ENCODE peak calls at places on chromosomes 11 and 22, in four cellular contexts. One of them, this sample, is unnamed.

GRCh38 chr11:65126624-65127274 is 4.6 kb downstream of the MRPL49 start:
- DNase-seq in stimulated activated CD4-positive, alpha-beta T cell treated with anti-CD3 and anti-CD28 coated beads, Interleukin-4, amount 100 ng/mL, for 48 hours: no peak
- DNase-seq in GM23338: no peak
- DNase-seq in Panc1: no peak
- DNase-seq in this sample: no peak

GRCh38 chr11:12680246-12680939 is 6.2 kb downstream of the TEAD1 start:
- DNase-seq in stimulated activated CD4-positive, alpha-beta T cell treated with anti-CD3 and anti-CD28 coated beads, Interleukin-4, amount 100 ng/mL, for 48 hours: no peak
- DNase-seq in GM23338: peak
- DNase-seq in Panc1: no peak
- DNase-seq in this sample: no peak

GRCh38 chr11:116984186-116984585 is 114.0 kb downstream of the SIK3 start:
- DNase-seq in stimulated activated CD4-positive, alpha-beta T cell treated with anti-CD3 and anti-CD28 coated beads, Interleukin-4, amount 100 ng/mL, for 48 hours: no peak
- DNase-seq in GM23338: no peak
- DNase-seq in Panc1: no peak
- DNase-seq in this sample: no peak

GRCh38 chr11:18632841-18633240 is 1.3 kb downstream of the SPTY2D1 start:
- DNase-seq in stimulated activated CD4-positive, alpha-beta T cell treated with anti-CD3 and anti-CD28 coated beads, Interleukin-4, amount 100 ng/mL, for 48 hours: no peak
- DNase-seq in GM23338: no peak
- DNase-seq in Panc1: no peak
- DNase-seq in this sample: no peak

GRCh38 chr11:61955416-61956135 is 5.4 kb downstream of the BEST1 start:
- DNase-seq in stimulated activated CD4-positive, alpha-beta T cell treated with anti-CD3 and anti-CD28 coated beads, Interleukin-4, amount 100 ng/mL, for 48 hours: no peak
- DNase-seq in GM23338: peak
- DNase-seq in Panc1: no peak
- DNase-seq in this sample: no peak

GRCh38 chr11:102111011-102111786 is 952 bp downstream of the YAP1 start:
- DNase-seq in stimulated activated CD4-positive, alpha-beta T cell treated with anti-CD3 and anti-CD28 coated beads, Interleukin-4, amount 100 ng/mL, for 48 hours: no peak
- DNase-seq in GM23338: peak
- DNase-seq in Panc1: no peak
- DNase-seq in this sample: peak

GRCh38 chr11:8689726-8690255 is 7.2 kb downstream of the RPL27A start:
- DNase-seq in stimulated activated CD4-positive, alpha-beta T cell treated with anti-CD3 and anti-CD28 coated beads, Interleukin-4, amount 100 ng/mL, for 48 hours: no peak
- DNase-seq in GM23338: no peak
- DNase-seq in Panc1: no peak
- DNase-seq in this sample: no peak

GRCh38 chr22:34454598-34454997 is 534.3 kb upstream of the LARGE1 start:
- DNase-seq in stimulated activated CD4-positive, alpha-beta T cell treated with anti-CD3 and anti-CD28 coated beads, Interleukin-4, amount 100 ng/mL, for 48 hours: no peak
- DNase-seq in GM23338: no peak
- DNase-seq in Panc1: no peak
- DNase-seq in this sample: no peak

GRCh38 chr22:41532908-41533825 is 11.1 kb downstream of the POLR3H start:
- DNase-seq in stimulated activated CD4-positive, alpha-beta T cell treated with anti-CD3 and anti-CD28 coated beads, Interleukin-4, amount 100 ng/mL, for 48 hours: peak
- DNase-seq in GM23338: peak
- DNase-seq in Panc1: no peak
- DNase-seq in this sample: peak

GRCh38 chr22:38260760-38261477 is 11.9 kb downstream of the TMEM184B start:
- DNase-seq in stimulated activated CD4-positive, alpha-beta T cell treated with anti-CD3 and anti-CD28 coated beads, Interleukin-4, amount 100 ng/mL, for 48 hours: no peak
- DNase-seq in GM23338: no peak
- DNase-seq in Panc1: no peak
- DNase-seq in this sample: no peak

GRCh38 chr11:48099916-48100446 is 116.6 kb upstream of the OR4B1 start:
- DNase-seq in stimulated activated CD4-positive, alpha-beta T cell treated with anti-CD3 and anti-CD28 coated beads, Interleukin-4, amount 100 ng/mL, for 48 hours: no peak
- DNase-seq in GM23338: no peak
- DNase-seq in Panc1: no peak
- DNase-seq in this sample: no peak

GRCh38 chr11:1652778-1653540 is 23.4 kb downstream of the KRTAP5-5 start:
- DNase-seq in stimulated activated CD4-positive, alpha-beta T cell treated with anti-CD3 and anti-CD28 coated beads, Interleukin-4, amount 100 ng/mL, for 48 hours: peak
- DNase-seq in GM23338: peak
- DNase-seq in Panc1: no peak
- DNase-seq in this sample: no peak

GRCh38 chr11:746289-747175 is 732 bp upstream of the TALDO1 start:
- DNase-seq in stimulated activated CD4-positive, alpha-beta T cell treated with anti-CD3 and anti-CD28 coated beads, Interleukin-4, amount 100 ng/mL, for 48 hours: no peak
- DNase-seq in GM23338: peak
- DNase-seq in Panc1: no peak
- DNase-seq in this sample: no peak

GRCh38 chr11:120135838-120136237 is 2.1 kb downstream of the TRIM29 start:
- DNase-seq in stimulated activated CD4-positive, alpha-beta T cell treated with anti-CD3 and anti-CD28 coated beads, Interleukin-4, amount 100 ng/mL, for 48 hours: no peak
- DNase-seq in GM23338: no peak
- DNase-seq in Panc1: no peak
- DNase-seq in this sample: no peak

GRCh38 chr22:35301370-35301874 is 1.7 kb downstream of the TOM1 start:
- DNase-seq in stimulated activated CD4-positive, alpha-beta T cell treated with anti-CD3 and anti-CD28 coated beads, Interleukin-4, amount 100 ng/mL, for 48 hours: no peak
- DNase-seq in GM23338: peak
- DNase-seq in Panc1: peak
- DNase-seq in this sample: peak

GRCh38 chr11:122743949-122744876 is 88.7 kb downstream of the UBASH3B start:
- DNase-seq in stimulated activated CD4-positive, alpha-beta T cell treated with anti-CD3 and anti-CD28 coated beads, Interleukin-4, amount 100 ng/mL, for 48 hours: peak
- DNase-seq in GM23338: no peak
- DNase-seq in Panc1: no peak
- DNase-seq in this sample: no peak

GRCh38 chr11:290621-291231 is 1.8 kb downstream of the PGGHG start:
- DNase-seq in stimulated activated CD4-positive, alpha-beta T cell treated with anti-CD3 and anti-CD28 coated beads, Interleukin-4, amount 100 ng/mL, for 48 hours: no peak
- DNase-seq in GM23338: no peak
- DNase-seq in Panc1: no peak
- DNase-seq in this sample: no peak

GRCh38 chr11:128521697-128522062 is 65.7 kb downstream of the ETS1 start:
- DNase-seq in stimulated activated CD4-positive, alpha-beta T cell treated with anti-CD3 and anti-CD28 coated beads, Interleukin-4, amount 100 ng/mL, for 48 hours: no peak
- DNase-seq in GM23338: no peak
- DNase-seq in Panc1: no peak
- DNase-seq in this sample: no peak

GRCh38 chr22:31753005-31753633 is 700 bp upstream of the DEPDC5 start:
- DNase-seq in stimulated activated CD4-positive, alpha-beta T cell treated with anti-CD3 and anti-CD28 coated beads, Interleukin-4, amount 100 ng/mL, for 48 hours: no peak
- DNase-seq in GM23338: peak
- DNase-seq in Panc1: no peak
- DNase-seq in this sample: no peak

GRCh38 chr22:20777420-20778177 is 3.7 kb downstream of the SERPIND1 start:
- DNase-seq in stimulated activated CD4-positive, alpha-beta T cell treated with anti-CD3 and anti-CD28 coated beads, Interleukin-4, amount 100 ng/mL, for 48 hours: no peak
- DNase-seq in GM23338: no peak
- DNase-seq in Panc1: no peak
- DNase-seq in this sample: peak

GRCh38 chr11:76689861-76690260 is 19.3 kb upstream of the LRRC32 start:
- DNase-seq in stimulated activated CD4-positive, alpha-beta T cell treated with anti-CD3 and anti-CD28 coated beads, Interleukin-4, amount 100 ng/mL, for 48 hours: no peak
- DNase-seq in GM23338: no peak
- DNase-seq in Panc1: no peak
- DNase-seq in this sample: no peak

GRCh38 chr22:27068121-27068520 is 410.7 kb downstream of the MIAT start:
- DNase-seq in stimulated activated CD4-positive, alpha-beta T cell treated with anti-CD3 and anti-CD28 coated beads, Interleukin-4, amount 100 ng/mL, for 48 hours: no peak
- DNase-seq in GM23338: no peak
- DNase-seq in Panc1: no peak
- DNase-seq in this sample: no peak

GRCh38 chr11:115493488-115493887 is 10.7 kb downstream of the CADM1 start:
- DNase-seq in stimulated activated CD4-positive, alpha-beta T cell treated with anti-CD3 and anti-CD28 coated beads, Interleukin-4, amount 100 ng/mL, for 48 hours: no peak
- DNase-seq in GM23338: no peak
- DNase-seq in Panc1: no peak
- DNase-seq in this sample: no peak

GRCh38 chr11:114358711-114359110 is 41.6 kb downstream of the C11orf71 start:
- DNase-seq in stimulated activated CD4-positive, alpha-beta T cell treated with anti-CD3 and anti-CD28 coated beads, Interleukin-4, amount 100 ng/mL, for 48 hours: no peak
- DNase-seq in GM23338: no peak
- DNase-seq in Panc1: no peak
- DNase-seq in this sample: no peak

GRCh38 chr11:56750190-56750589 is 1.7 kb upstream of the OR9G4 start:
- DNase-seq in stimulated activated CD4-positive, alpha-beta T cell treated with anti-CD3 and anti-CD28 coated beads, Interleukin-4, amount 100 ng/mL, for 48 hours: no peak
- DNase-seq in GM23338: peak
- DNase-seq in Panc1: no peak
- DNase-seq in this sample: no peak

GRCh38 chr22:50104149-50104548 is 14.3 kb downstream of the MOV10L1 start:
- DNase-seq in stimulated activated CD4-positive, alpha-beta T cell treated with anti-CD3 and anti-CD28 coated beads, Interleukin-4, amount 100 ng/mL, for 48 hours: no peak
- DNase-seq in GM23338: no peak
- DNase-seq in Panc1: no peak
- DNase-seq in this sample: no peak

GRCh38 chr11:22244986-22245592 is 52.2 kb downstream of the ANO5 start:
- DNase-seq in stimulated activated CD4-positive, alpha-beta T cell treated with anti-CD3 and anti-CD28 coated beads, Interleukin-4, amount 100 ng/mL, for 48 hours: no peak
- DNase-seq in GM23338: peak
- DNase-seq in Panc1: peak
- DNase-seq in this sample: peak

GRCh38 chr11:134677338-134677948 is 265.4 kb upstream of the B3GAT1 start:
- DNase-seq in stimulated activated CD4-positive, alpha-beta T cell treated with anti-CD3 and anti-CD28 coated beads, Interleukin-4, amount 100 ng/mL, for 48 hours: no peak
- DNase-seq in GM23338: no peak
- DNase-seq in Panc1: no peak
- DNase-seq in this sample: no peak

GRCh38 chr11:130574740-130575139 is 126.3 kb downstream of the ADAMTS15 start:
- DNase-seq in stimulated activated CD4-positive, alpha-beta T cell treated with anti-CD3 and anti-CD28 coated beads, Interleukin-4, amount 100 ng/mL, for 48 hours: no peak
- DNase-seq in GM23338: no peak
- DNase-seq in Panc1: no peak
- DNase-seq in this sample: no peak

GRCh38 chr11:118052581-118053206 is 24.2 kb upstream of the TMPRSS4 start:
- DNase-seq in stimulated activated CD4-positive, alpha-beta T cell treated with anti-CD3 and anti-CD28 coated beads, Interleukin-4, amount 100 ng/mL, for 48 hours: no peak
- DNase-seq in GM23338: no peak
- DNase-seq in Panc1: no peak
- DNase-seq in this sample: no peak

GRCh38 chr11:78140392-78141077 is 1.1 kb upstream of the ALG8 start:
- DNase-seq in stimulated activated CD4-positive, alpha-beta T cell treated with anti-CD3 and anti-CD28 coated beads, Interleukin-4, amount 100 ng/mL, for 48 hours: no peak
- DNase-seq in GM23338: no peak
- DNase-seq in Panc1: no peak
- DNase-seq in this sample: no peak

GRCh38 chr22:27992294-27993165 is 73.5 kb upstream of the PITPNB start:
- DNase-seq in stimulated activated CD4-positive, alpha-beta T cell treated with anti-CD3 and anti-CD28 coated beads, Interleukin-4, amount 100 ng/mL, for 48 hours: no peak
- DNase-seq in GM23338: peak
- DNase-seq in Panc1: no peak
- DNase-seq in this sample: no peak

GRCh38 chr11:22341582-22341919 is 3.4 kb downstream of the SLC17A6 start:
- DNase-seq in stimulated activated CD4-positive, alpha-beta T cell treated with anti-CD3 and anti-CD28 coated beads, Interleukin-4, amount 100 ng/mL, for 48 hours: no peak
- DNase-seq in GM23338: peak
- DNase-seq in Panc1: no peak
- DNase-seq in this sample: no peak

GRCh38 chr11:6531267-6531752 is 34.2 kb downstream of the DNHD1 start:
- DNase-seq in stimulated activated CD4-positive, alpha-beta T cell treated with anti-CD3 and anti-CD28 coated beads, Interleukin-4, amount 100 ng/mL, for 48 hours: peak
- DNase-seq in GM23338: peak
- DNase-seq in Panc1: peak
- DNase-seq in this sample: peak

GRCh38 chr22:44668190-44668885 is 33.7 kb upstream of the PRR5 start:
- DNase-seq in stimulated activated CD4-positive, alpha-beta T cell treated with anti-CD3 and anti-CD28 coated beads, Interleukin-4, amount 100 ng/mL, for 48 hours: no peak
- DNase-seq in GM23338: peak
- DNase-seq in Panc1: no peak
- DNase-seq in this sample: no peak

GRCh38 chr11:120182790-120183491 is 27.9 kb upstream of the OAF start:
- DNase-seq in stimulated activated CD4-positive, alpha-beta T cell treated with anti-CD3 and anti-CD28 coated beads, Interleukin-4, amount 100 ng/mL, for 48 hours: no peak
- DNase-seq in GM23338: peak
- DNase-seq in Panc1: no peak
- DNase-seq in this sample: peak

GRCh38 chr22:17578129-17578754 is 14.9 kb downstream of the SLC25A18 start:
- DNase-seq in stimulated activated CD4-positive, alpha-beta T cell treated with anti-CD3 and anti-CD28 coated beads, Interleukin-4, amount 100 ng/mL, for 48 hours: no peak
- DNase-seq in GM23338: no peak
- DNase-seq in Panc1: no peak
- DNase-seq in this sample: no peak

GRCh38 chr11:62889484-62890437 is 9.1 kb downstream of the SLC3A2 start:
- DNase-seq in stimulated activated CD4-positive, alpha-beta T cell treated with anti-CD3 and anti-CD28 coated beads, Interleukin-4, amount 100 ng/mL, for 48 hours: no peak
- DNase-seq in GM23338: no peak
- DNase-seq in Panc1: peak
- DNase-seq in this sample: no peak

This sample was measured in SW 1271.